ENCODE peak calls at places on chromosomes 13 and 19, in nine cellular contexts. J is H1, O is ovary, U is NCI-H1092, Q is cardiac muscle cell, A is ACHN, R is amniotic epithelial cell, E is fibroblast of gingiva, N is nephron progenitor cell. Y is an unnamed sample.
A peak's percentile ranks its signal among the peaks of the same experiment; 100 is the strongest.

GRCh38 chr19:47704656-47705055 is 8.6 kb upstream of the EHD2 start:
- DNase-seq in J (no peak), O (no peak), U (no peak), Q (no peak), A (no peak), R (no peak), E (no peak), N (no peak), Y (no peak)

GRCh38 chr19:53140351-53140750 is 7.6 kb upstream of the ZNF415 start:
- DNase-seq in J (no peak), O (no peak), U (no peak), Q (no peak), A (no peak), R (no peak), E (no peak), N (no peak), Y (no peak)

GRCh38 chr13:34391071-34391470 is 551.0 kb upstream of the NBEA start:
- DNase-seq in J (no peak), O (no peak), U (no peak), Q (no peak), A (no peak), R (peak; percentile 70), E (no peak), N (no peak), Y (no peak)

GRCh38 chr19:51026554-51026831 is at the start of gene KLK11:
- DNase-seq in J (no peak), O (no peak), U (no peak), Q (no peak), A (no peak), R (no peak), E (no peak), N (no peak), Y (no peak)

GRCh38 chr13:112616586-112617381 is 28.8 kb upstream of the TUBGCP3 start:
- DNase-seq in J (no peak), O (no peak), U (no peak), Q (peak; percentile 53), A (peak; percentile 61), R (peak; percentile 45), E (peak; percentile 39), N (peak; percentile 32), Y (no peak)

GRCh38 chr19:5694167-5694951 is 4.3 kb downstream of the RPL36 start:
- DNase-seq in J (no peak), O (peak; percentile 23), U (no peak), Q (no peak), A (no peak), R (no peak), E (no peak), N (no peak), Y (no peak)

GRCh38 chr19:34482380-34483250 is 1.1 kb downstream of the WTIP start:
- DNase-seq in J (no peak), O (no peak), U (no peak), Q (peak; percentile 64), A (peak; percentile 36), R (peak; percentile 46), E (peak; percentile 38), N (peak; percentile 70), Y (no peak)

GRCh38 chr13:79770056-79770455 is 289.1 kb downstream of the NDFIP2 start:
- DNase-seq in J (no peak), O (no peak), U (no peak), Q (no peak), A (no peak), R (peak; percentile 60), E (no peak), N (no peak), Y (no peak)

GRCh38 chr19:14006766-14007562 is 844 bp upstream of the RFX1 start:
- DNase-seq in J (no peak), O (no peak), U (no peak), Q (no peak), A (no peak), R (peak; percentile 30), E (no peak), N (peak; percentile 90), Y (no peak)

GRCh38 chr19:56136362-56136761 is 4.7 kb upstream of the ZNF444 start:
- DNase-seq in J (peak; percentile 57), O (no peak), U (no peak), Q (no peak), A (no peak), R (no peak), E (no peak), N (no peak), Y (no peak)

GRCh38 chr13:107205318-107206112 is 637.6 kb upstream of the ARGLU1 start:
- DNase-seq in J (peak; percentile 10), O (no peak), U (peak; percentile 64), Q (peak; percentile 79), A (peak; percentile 61), R (peak; percentile 44), E (peak; percentile 44), N (peak; percentile 87), Y (no peak)

GRCh38 chr19:2475018-2475701 is 767 bp upstream of the GADD45B start:
- DNase-seq in J (no peak), O (peak; percentile 53), U (no peak), Q (peak; percentile 61), A (peak; percentile 63), R (peak; percentile 54), E (peak; percentile 49), N (peak; percentile 54), Y (peak; percentile 42)

GRCh38 chr13:97499181-97499580 is 65.2 kb downstream of the RAP2A start:
- DNase-seq in J (no peak), O (no peak), U (peak; percentile 72), Q (no peak), A (no peak), R (no peak), E (no peak), N (no peak), Y (no peak)

GRCh38 chr19:55923556-55923955 is 8.6 kb downstream of the NLRP13 start:
- DNase-seq in J (no peak), O (no peak), U (no peak), Q (no peak), A (no peak), R (no peak), E (no peak), N (no peak), Y (no peak)

GRCh38 chr19:8355631-8356402 is 8.1 kb upstream of the ANGPTL4 start:
- DNase-seq in J (no peak), O (no peak), U (no peak), Q (no peak), A (peak; percentile 96), R (peak; percentile 99), E (peak; percentile 97), N (no peak), Y (no peak)

GRCh38 chr13:41065098-41065497 is 3.8 kb downstream of the WBP4 start:
- DNase-seq in J (no peak), O (no peak), U (no peak), Q (no peak), A (peak; percentile 9), R (peak; percentile 71), E (peak; percentile 89), N (no peak), Y (no peak)

GRCh38 chr13:114324334-114324733 is 10.0 kb downstream of the CHAMP1 start:
- DNase-seq in J (no peak), O (no peak), U (no peak), Q (no peak), A (no peak), R (no peak), E (no peak), N (no peak), Y (no peak)

GRCh38 chr13:37656247-37656940 is 57.8 kb upstream of the POSTN start:
- DNase-seq in J (no peak), O (no peak), U (no peak), Q (no peak), A (peak; percentile 41), R (peak; percentile 98), E (peak; percentile 64), N (no peak), Y (no peak)

GRCh38 chr13:46339035-46339666 is 47.9 kb downstream of the RUBCNL start:
- DNase-seq in J (no peak), O (no peak), U (no peak), Q (no peak), A (peak; percentile 36), R (peak; percentile 13), E (peak; percentile 50), N (no peak), Y (no peak)

GRCh38 chr13:40420160-40420740 is 246.2 kb downstream of the FOXO1 start:
- DNase-seq in J (no peak), O (no peak), U (no peak), Q (no peak), A (no peak), R (no peak), E (no peak), N (no peak), Y (no peak)

GRCh38 chr19:49378501-49378900 is 9.5 kb upstream of the KASH5 start:
- DNase-seq in J (no peak), O (no peak), U (no peak), Q (no peak), A (no peak), R (no peak), E (no peak), N (no peak), Y (no peak)

GRCh38 chr13:94263038-94263437 is 216.4 kb downstream of the DCT start:
- DNase-seq in J (no peak), O (no peak), U (no peak), Q (no peak), A (no peak), R (no peak), E (no peak), N (no peak), Y (no peak)

GRCh38 chr13:27636624-27637288 is 15.1 kb downstream of the POLR1D start:
- DNase-seq in J (no peak), O (no peak), U (no peak), Q (no peak), A (no peak), R (no peak), E (no peak), N (no peak), Y (no peak)